ENCODE peak calls at places on chromosomes 7 and 10, in ten cellular contexts. M, X, J, O, Z, N, T, V, Y and S are unnamed samples.

GRCh38 chr10:127090135-127090534 is 106.3 kb downstream of the INSYN2A start:
- DNase-seq in M (no peak), X (no peak), J (no peak), O (no peak), Z (no peak), N (no peak), T (no peak), V (no peak), Y (no peak), S (no peak)

GRCh38 chr7:44184221-44184873 is 4.9 kb downstream of the GCK start:
- DNase-seq in M (no peak), X (no peak), J (no peak), O (peak; percentile 68), Z (no peak), N (no peak), T (no peak), V (no peak), Y (no peak), S (no peak)

GRCh38 chr10:116961305-116962251 is 43.4 kb downstream of the SHTN1 start:
- DNase-seq in M (no peak), X (no peak), J (no peak), O (no peak), Z (no peak), N (no peak), T (no peak), V (peak; percentile 80), Y (no peak), S (no peak)

GRCh38 chr7:17339139-17339538 is 40.7 kb downstream of the AHR start:
- DNase-seq in M (no peak), X (no peak), J (no peak), O (no peak), Z (no peak), N (no peak), T (no peak), V (no peak), Y (no peak), S (no peak)

GRCh38 chr10:123536176-123536845 is 129.8 kb upstream of the GPR26 start:
- DNase-seq in M (peak; percentile 81), X (no peak), J (no peak), O (no peak), Z (no peak), N (no peak), T (no peak), V (no peak), Y (peak; percentile 84), S (no peak)

GRCh38 chr10:86968271-86968993 is at the start of gene ADIRF:
- DNase-seq in M (peak; percentile 82), X (peak; percentile 88), J (no peak), O (peak; percentile 42), Z (peak; percentile 82), N (peak; percentile 37), T (peak; percentile 32), V (no peak), Y (peak; percentile 96), S (no peak)

GRCh38 chr10:46299531-46300366 is 13.0 kb downstream of the ANTXRL start:
- DNase-seq in M (no peak), X (no peak), J (no peak), O (no peak), Z (no peak), N (peak; percentile 41), T (no peak), V (no peak), Y (peak; percentile 87), S (no peak)

GRCh38 chr10:72375585-72375984 is 20.9 kb upstream of the DNAJB12 start:
- DNase-seq in M (no peak), X (no peak), J (no peak), O (no peak), Z (no peak), N (peak; percentile 57), T (no peak), V (peak; percentile 60), Y (no peak), S (no peak)

GRCh38 chr7:78018541-78019456 is 220.2 kb downstream of the PHTF2 start:
- DNase-seq in M (no peak), X (no peak), J (no peak), O (peak; percentile 58), Z (peak; percentile 59), N (no peak), T (no peak), V (peak; percentile 40), Y (no peak), S (peak; percentile 3)

GRCh38 chr7:108211382-108212201 is 81.4 kb upstream of the LAMB4 start:
- DNase-seq in M (no peak), X (no peak), J (no peak), O (peak; percentile 59), Z (no peak), N (peak; percentile 49), T (no peak), V (no peak), Y (no peak), S (no peak)

GRCh38 chr7:50594734-50595537 is 29.7 kb upstream of the DDC start:
- DNase-seq in M (no peak), X (no peak), J (no peak), O (no peak), Z (no peak), N (no peak), T (no peak), V (no peak), Y (no peak), S (no peak)

GRCh38 chr7:30655096-30655970 is 26.9 kb downstream of the CRHR2 start:
- DNase-seq in M (no peak), X (peak; percentile 55), J (no peak), O (no peak), Z (no peak), N (no peak), T (no peak), V (no peak), Y (no peak), S (no peak)

GRCh38 chr10:49569031-49569765 is 30.3 kb upstream of the ERCC6 start:
- DNase-seq in M (peak; percentile 57), X (no peak), J (no peak), O (no peak), Z (no peak), N (no peak), T (no peak), V (no peak), Y (no peak), S (no peak)

GRCh38 chr7:149790146-149790548 is 16.8 kb upstream of the ZNF467 start:
- DNase-seq in M (no peak), X (no peak), J (no peak), O (peak; percentile 54), Z (no peak), N (peak; percentile 69), T (peak; percentile 35), V (no peak), Y (no peak), S (no peak)

GRCh38 chr7:35029311-35029710 is 8.0 kb downstream of the DPY19L1 start:
- DNase-seq in M (no peak), X (no peak), J (no peak), O (no peak), Z (no peak), N (no peak), T (no peak), V (no peak), Y (no peak), S (no peak)

GRCh38 chr10:87705339-87705738 is 45.7 kb downstream of the PAPSS2 start:
- DNase-seq in M (no peak), X (no peak), J (no peak), O (no peak), Z (no peak), N (no peak), T (no peak), V (no peak), Y (no peak), S (no peak)

GRCh38 chr7:135855836-135856235 is 107.2 kb upstream of the FAM180A start:
- DNase-seq in M (no peak), X (no peak), J (no peak), O (no peak), Z (no peak), N (no peak), T (no peak), V (no peak), Y (peak; percentile 79), S (no peak)

GRCh38 chr10:59383436-59383835 is 21.1 kb upstream of the FAM13C start:
- DNase-seq in M (no peak), X (no peak), J (no peak), O (no peak), Z (no peak), N (no peak), T (no peak), V (no peak), Y (no peak), S (no peak)
- H3K27ac ChIP-seq in M (peak overlapping the region; percentile 64), X (no peak overlapping the region), J (no peak overlapping the region), O (peak overlapping the region; percentile 50), Z (no peak overlapping the region), N (no peak overlapping the region), T (no peak overlapping the region), V (peak overlapping the region; percentile 65), Y (peak overlapping the region; percentile 49), S (no peak overlapping the region)

DNA sequence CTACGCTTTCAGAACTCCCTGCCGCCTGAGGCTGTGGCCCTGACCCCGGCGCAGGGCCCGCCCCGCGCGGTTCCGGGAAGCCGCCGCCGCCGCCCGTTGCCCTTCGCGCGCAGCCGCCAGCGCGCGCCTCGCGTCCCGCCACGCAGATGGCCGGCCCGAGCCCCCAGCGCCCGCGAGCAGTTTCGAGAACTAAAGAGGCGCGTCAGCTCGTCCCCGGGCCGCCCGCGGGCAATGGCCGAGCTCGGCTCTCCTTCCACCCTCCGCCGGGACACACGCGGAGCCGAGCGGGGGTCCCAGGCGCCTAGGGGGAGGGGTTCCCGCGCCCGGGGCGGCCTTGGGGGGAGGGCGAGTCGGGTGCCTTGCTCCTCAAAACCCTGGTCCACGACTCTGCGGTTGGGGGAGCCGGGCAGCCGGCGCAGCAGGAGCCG is 1.8 kb downstream of the HNRNPF start:
- DNase-seq in M (no peak), X (no peak), J (peak; percentile 24), O (peak; percentile 63), Z (peak; percentile 58), N (no peak), T (peak; percentile 62), V (no peak), Y (no peak), S (peak; percentile 44)
- H3K27ac ChIP-seq in M (peak overlapping the region; percentile 96), X (peak overlapping the region; percentile 100), J (peak overlapping the region; percentile 99), O (peak overlapping the region; percentile 100), Z (peak overlapping the region; percentile 100), N (no peak overlapping the region), T (peak overlapping the region; percentile 100), V (peak overlapping the region; percentile 99), Y (peak overlapping the region; percentile 88), S (peak overlapping the region; percentile 100)

DNA sequence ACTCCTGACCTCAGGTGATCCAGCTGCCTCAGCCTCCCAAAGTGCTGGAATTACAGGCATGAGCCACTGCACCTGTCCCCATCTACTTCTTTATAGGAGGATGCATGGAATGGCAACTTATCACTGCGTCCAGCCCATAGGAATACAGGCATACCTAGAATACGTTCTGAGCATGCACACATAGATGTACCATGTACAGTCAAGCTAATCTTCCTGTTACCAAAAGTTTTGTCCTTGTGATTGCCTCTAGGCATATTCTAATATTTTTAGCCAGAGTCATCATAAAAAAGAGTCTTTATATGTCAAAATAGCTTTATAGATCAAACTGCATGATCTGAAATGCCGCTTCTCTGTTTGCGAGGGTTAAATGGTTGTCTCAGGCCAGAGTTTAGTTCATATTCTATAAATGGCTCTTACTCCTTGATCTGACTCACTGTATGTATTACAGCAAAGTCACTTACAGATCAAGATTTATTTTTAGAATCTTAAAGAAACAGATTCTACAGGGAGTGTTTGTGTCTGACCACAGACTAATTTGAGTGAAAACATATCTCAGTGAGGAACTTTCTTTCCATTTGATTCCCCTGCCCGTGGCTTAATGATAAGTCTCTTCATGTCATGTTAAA is 210.9 kb downstream of the CREB5 start:
- DNase-seq in M (no peak), X (no peak), J (no peak), O (no peak), Z (no peak), N (no peak), T (no peak), V (no peak), Y (no peak), S (no peak)
- H3K27ac ChIP-seq in M (no peak overlapping the region), X (no peak overlapping the region), J (no peak overlapping the region), O (no peak overlapping the region), Z (no peak overlapping the region), N (no peak overlapping the region), T (no peak overlapping the region), V (no peak overlapping the region), Y (no peak overlapping the region), S (no peak overlapping the region)

GRCh38 chr10:33252794-33253203 is 81.7 kb downstream of the NRP1 start:
- DNase-seq in M (no peak), X (no peak), J (no peak), O (no peak), Z (no peak), N (no peak), T (no peak), V (no peak), Y (no peak), S (no peak)
- H3K27ac ChIP-seq in M (no peak overlapping the region), X (no peak overlapping the region), J (no peak overlapping the region), O (peak overlapping the region; percentile 31), Z (no peak overlapping the region), N (no peak overlapping the region), T (no peak overlapping the region), V (no peak overlapping the region), Y (no peak overlapping the region), S (no peak overlapping the region)